ENCODE peak calls at places on chromosomes 11 and 22, in five cellular contexts. M is nucleus accumbens, S is mammary epithelial cell, D is NCI-H2107, C is lung microvascular endothelial cell. V is an unnamed sample.

GRCh38 chr22:38012604-38013072 is 28.3 kb upstream of the SOX10 start:
- DNase-seq in M (no peak), D (no peak), C (peak), S (no peak), V (no peak)

GRCh38 chr22:29520851-29521250 is 32.7 kb downstream of the THOC5 start:
- DNase-seq in C (peak), S (no peak), D (no peak), M (no peak), V (no peak)

GRCh38 chr22:48171294-48171693 is 1408.8 kb downstream of the TBC1D22A start:
- DNase-seq in S (no peak), M (no peak), D (no peak), C (no peak), V (no peak)

GRCh38 chr11:74689666-74690065 is 41.6 kb downstream of the CHRDL2 start:
- DNase-seq in M (no peak), D (no peak), C (no peak), S (peak), V (no peak)

GRCh38 chr11:30936476-30936875 is 350.3 kb upstream of the MPPED2 start:
- DNase-seq in S (no peak), M (no peak), D (no peak), C (no peak), V (no peak)

GRCh38 chr11:76265771-76266241 is 59.5 kb upstream of the WNT11 start:
- DNase-seq in S (no peak), D (no peak), M (no peak), C (no peak), V (peak)

GRCh38 chr11:70302086-70302752 is 31.7 kb downstream of the PPFIA1 start:
- DNase-seq in C (no peak), D (no peak), M (no peak), S (no peak), V (no peak)

GRCh38 chr11:106619320-106619990 is 398.8 kb downstream of the GUCY1A2 start:
- DNase-seq in S (no peak), M (no peak), C (no peak), D (no peak), V (no peak)

GRCh38 chr11:125404136-125404810 is 91.8 kb downstream of the FEZ1 start:
- DNase-seq in C (no peak), M (no peak), S (no peak), D (no peak), V (peak)

GRCh38 chr11:8056810-8057463 is 24.1 kb upstream of the TUB start:
- DNase-seq in S (no peak), D (no peak), C (peak), M (no peak), V (peak)

GRCh38 chr22:38455530-38456271 is 702 bp upstream of the KCNJ4 start:
- DNase-seq in S (no peak), M (peak), D (no peak), C (peak), V (peak)

GRCh38 chr22:50034126-50035081 is 21.8 kb upstream of the IL17REL start:
- DNase-seq in M (no peak), C (no peak), D (no peak), S (no peak), V (no peak)

GRCh38 chr11:15101072-15101701 is 13.5 kb upstream of the INSC start:
- DNase-seq in D (peak), S (peak), M (peak), C (peak), V (peak)

GRCh38 chr11:78560826-78561484 is 13.7 kb downstream of the NARS2 start:
- DNase-seq in C (peak), M (no peak), S (no peak), D (no peak), V (no peak)

GRCh38 chr11:12914401-12914912 is 94.7 kb upstream of the RASSF10 start:
- DNase-seq in D (peak), M (peak), C (peak), S (peak), V (peak)

GRCh38 chr11:43943357-43943930 is 1.0 kb downstream of the C11orf96 start:
- DNase-seq in D (no peak), C (peak), M (no peak), S (no peak), V (no peak)

GRCh38 chr11:60914620-60915249 is 777 bp downstream of the TMEM109 start:
- DNase-seq in M (peak), D (no peak), S (peak), C (peak), V (no peak)

GRCh38 chr11:10298342-10298741 is 4.3 kb upstream of the SBF2 start:
- DNase-seq in D (no peak), S (peak), M (no peak), C (no peak), V (no peak)

GRCh38 chr11:68584097-68584496 is 100.2 kb upstream of the GAL start:
- DNase-seq in M (no peak), D (no peak), C (peak), S (peak), V (peak)

GRCh38 chr11:19644316-19644715 is 68.3 kb upstream of the NAV2 start:
- DNase-seq in D (no peak), S (no peak), C (no peak), M (no peak), V (no peak)

GRCh38 chr11:44268073-44268806 is 41.7 kb downstream of the ALX4 start:
- DNase-seq in S (no peak), C (no peak), M (no peak), D (no peak), V (no peak)

V was measured in left cardiac atrium.